ENCODE peak calls at places on chromosomes 4 and X, in eight cellular contexts. P is suprapubic skin; H is choroid plexus epithelial cell; U is activated CD4-positive, alpha-beta T cell treated with anti-CD3 and anti-CD28 coated beads, Interleukin-2, amount 50 U/mL, for 48 hours; T is effector memory CD8-positive, alpha-beta T cell; M is stimulated activated CD4-positive, alpha-beta T cell treated with anti-CD3 and anti-CD28 coated beads, Interleukin-4, amount 100 ng/mL, for 24 hours; C is smooth muscle cell of the brain vasculature; S is body of pancreas. R is an unnamed sample.

GRCh38 chrX:26915064-26915463 is 548.1 kb downstream of the PPP4R3C start:
- DNase-seq in P (no peak), H (peak), U (no peak), T (no peak), M (no peak), C (no peak), S (no peak), R (no peak)

GRCh38 chr4:181030961-181031360 is 1212.2 kb upstream of the TENM3 start:
- DNase-seq in P (no peak), H (peak), U (no peak), T (no peak), M (no peak), C (no peak), S (no peak), R (no peak)

GRCh38 chr4:40606239-40606767 is 23.4 kb downstream of the RBM47 start:
- DNase-seq in P (no peak), H (no peak), U (no peak), T (no peak), M (no peak), C (no peak), S (no peak), R (no peak)

GRCh38 chr4:38482696-38483095 is 181.3 kb upstream of the KLF3 start:
- DNase-seq in P (no peak), H (no peak), U (no peak), T (no peak), M (no peak), C (no peak), S (no peak), R (no peak)

GRCh38 chr4:173529505-173530325 is at the start of gene HAND2:
- DNase-seq in P (peak), H (no peak), U (no peak), T (no peak), M (no peak), C (no peak), S (peak), R (peak)

GRCh38 chr4:30808266-30808665 is 88.1 kb downstream of the PCDH7 start:
- DNase-seq in P (no peak), H (peak), U (no peak), T (no peak), M (no peak), C (no peak), S (no peak), R (no peak)

GRCh38 chr4:47704693-47705325 is 133.1 kb downstream of the CORIN start:
- DNase-seq in P (no peak), H (peak), U (peak), T (no peak), M (no peak), C (no peak), S (peak), R (no peak)

GRCh38 chr4:8171941-8172924 is 13.6 kb upstream of the ABLIM2 start:
- DNase-seq in P (no peak), H (peak), U (peak), T (no peak), M (peak), C (no peak), S (no peak), R (no peak)

GRCh38 chr4:176584031-176584430 is 208.7 kb downstream of the VEGFC start:
- DNase-seq in P (no peak), H (peak), U (no peak), T (no peak), M (no peak), C (no peak), S (no peak), R (no peak)

GRCh38 chrX:55767100-55767499 is 49.6 kb downstream of the RRAGB start:
- DNase-seq in P (no peak), H (peak), U (no peak), T (no peak), M (no peak), C (no peak), S (no peak), R (no peak)

GRCh38 chr4:83552924-83553323 is 17.0 kb downstream of the GPAT3 start:
- DNase-seq in P (no peak), H (peak), U (no peak), T (no peak), M (no peak), C (no peak), S (no peak), R (peak)

GRCh38 chrX:18885317-18886004 is 98.5 kb downstream of the PHKA2 start:
- DNase-seq in P (no peak), H (peak), U (no peak), T (no peak), M (peak), C (no peak), S (no peak), R (no peak)

GRCh38 chr4:151537726-151538125 is 128.8 kb downstream of the FHIP1A start:
- DNase-seq in P (no peak), H (peak), U (no peak), T (no peak), M (no peak), C (no peak), S (no peak), R (no peak)

GRCh38 chrX:35351212-35351611 is 408.6 kb downstream of the FAM47B start:
- DNase-seq in P (no peak), H (peak), U (no peak), T (no peak), M (no peak), C (no peak), S (no peak), R (no peak)

GRCh38 chr4:148064451-148064850 is 332.6 kb downstream of the ARHGAP10 start:
- DNase-seq in P (no peak), H (no peak), U (no peak), T (no peak), M (no peak), C (no peak), S (no peak), R (no peak)

GRCh38 chrX:23864719-23865349 is 42.9 kb downstream of the APOO start:
- DNase-seq in P (no peak), H (no peak), U (no peak), T (no peak), M (no peak), C (no peak), S (no peak), R (no peak)

GRCh38 chrX:30513284-30513683 is 64.3 kb downstream of the TASL start:
- DNase-seq in P (no peak), H (peak), U (no peak), T (no peak), M (no peak), C (no peak), S (no peak), R (no peak)

GRCh38 chr4:102299708-102300107 is 45.6 kb downstream of the SLC39A8 start:
- DNase-seq in P (no peak), H (peak), U (peak), T (no peak), M (peak), C (peak), S (peak), R (peak)

GRCh38 chr4:184347251-184348239 is 126.8 kb downstream of the IRF2 start:
- DNase-seq in P (no peak), H (peak), U (no peak), T (no peak), M (no peak), C (no peak), S (peak), R (no peak)

GRCh38 chr4:117801756-117802155 is 232.5 kb upstream of the NDST3 start:
- DNase-seq in P (no peak), H (no peak), U (no peak), T (no peak), M (no peak), C (no peak), S (no peak), R (no peak)

GRCh38 chr4:189143255-189143654 is 797.4 kb upstream of the FRG1 start:
- DNase-seq in P (no peak), H (no peak), U (no peak), T (no peak), M (no peak), C (no peak), S (no peak), R (peak)

R was measured in HFF-Myc.